ENCODE peak calls at places on chromosomes 6 and 20, in eight cellular contexts. H is breast epithelium, A is left ventricle myocardium inferior, U is foreskin keratinocyte, B is left lung, T is SJCRH30, M is psoas muscle, P is Peyer's patch. C is an unnamed sample. For H3K4me1, the result is how much of the 10 kb centered on the place peaks cover.

GRCh38 chr20:36105731-36106226 is 48.8 kb upstream of the EPB41L1 start:
- DNase-seq in H (no peak), A (no peak), U (no peak), B (peak), T (no peak), M (no peak), P (peak), C (no peak)

GRCh38 chr6:29502597-29502996 is 14.8 kb upstream of the MAS1L start:
- DNase-seq in H (no peak), A (no peak), U (peak), B (no peak), T (no peak), M (no peak), P (no peak), C (no peak)

GRCh38 chr6:19714415-19715165 is 122.6 kb upstream of the ID4 start:
- DNase-seq in H (no peak), A (no peak), U (no peak), B (no peak), T (no peak), M (no peak), P (no peak), C (no peak)

GRCh38 chr6:158060447-158061360 is 79.0 kb downstream of the SYNJ2 start:
- DNase-seq in H (peak), A (peak), U (peak), B (no peak), T (no peak), M (peak), P (peak), C (no peak)

GRCh38 chr6:108080010-108080780 is 5.7 kb upstream of the OSTM1 start:
- DNase-seq in H (no peak), A (no peak), U (peak), B (no peak), T (peak), M (no peak), P (no peak), C (no peak)

GRCh38 chr6:83615025-83615999 is 93.6 kb downstream of the SNAP91 start:
- DNase-seq in H (no peak), A (no peak), U (no peak), B (peak), T (no peak), M (no peak), P (no peak), C (no peak)

GRCh38 chr6:37713529-37714119 is 15.9 kb upstream of the MDGA1 start:
- DNase-seq in H (no peak), A (no peak), U (peak), B (no peak), T (no peak), M (no peak), P (no peak), C (no peak)

GRCh38 chr20:51811040-51811351 is 8.7 kb upstream of the SALL4 start:
- DNase-seq in H (no peak), A (no peak), U (no peak), B (no peak), T (no peak), M (no peak), P (no peak), C (no peak)

GRCh38 chr20:56328861-56329260 is 29.9 kb upstream of the FAM210B start:
- DNase-seq in H (no peak), A (no peak), U (no peak), B (no peak), T (peak), M (no peak), P (no peak), C (no peak)

GRCh38 chr6:131877999-131878789 is 70.4 kb downstream of the ENPP1 start:
- DNase-seq in H (no peak), A (no peak), U (no peak), B (no peak), T (no peak), M (no peak), P (no peak), C (no peak)

GRCh38 chr6:137423444-137424168 is 70.6 kb downstream of the OLIG3 start:
- DNase-seq in H (no peak), A (no peak), U (no peak), B (no peak), T (no peak), M (no peak), P (no peak), C (no peak)

GRCh38 chr6:140957334-140957733 is 1175.4 kb upstream of the GJE1 start:
- DNase-seq in H (no peak), A (no peak), U (no peak), B (no peak), T (no peak), M (no peak), P (no peak), C (no peak)

GRCh38 chr20:18727032-18727508 is 86.5 kb upstream of the SCP2D1 start:
- DNase-seq in H (no peak), A (no peak), U (no peak), B (no peak), T (no peak), M (no peak), P (peak), C (no peak)

GRCh38 chr6:47061631-47062300 is 19.6 kb upstream of the ADGRF1 start:
- DNase-seq in H (peak), A (no peak), U (no peak), B (no peak), T (no peak), M (no peak), P (no peak), C (no peak)

GRCh38 chr6:131651782-131652181 is 14.7 kb downstream of the ENPP3 start:
- DNase-seq in H (no peak), A (no peak), U (no peak), B (no peak), T (no peak), M (no peak), P (no peak), C (no peak)

GRCh38 chr20:56634735-56635422 is 5.8 kb downstream of the TFAP2C start:
- DNase-seq in H (no peak), A (no peak), U (no peak), B (no peak), T (no peak), M (no peak), P (no peak), C (no peak)

GRCh38 chr20:36929691-36930090 is 21.8 kb downstream of the SAMHD1 start:
- DNase-seq in H (no peak), A (no peak), U (no peak), B (no peak), T (no peak), M (no peak), P (no peak), C (no peak)

GRCh38 chr6:56652994-56653393 is 10.3 kb upstream of the DST start:
- DNase-seq in H (no peak), A (no peak), U (peak), B (no peak), T (no peak), M (no peak), P (no peak), C (no peak)

GRCh38 chr20:2151805-2152727 is 50.4 kb downstream of the STK35 start:
- DNase-seq in H (no peak), A (no peak), U (no peak), B (no peak), T (no peak), M (no peak), P (peak), C (no peak)

GRCh38 chr6:89298680-89299450 is 16.2 kb downstream of the GABRR2 start:
- DNase-seq in H (no peak), A (no peak), U (no peak), B (no peak), T (peak), M (no peak), P (no peak), C (peak)

GRCh38 chr6:69084746-69085335 is 449.8 kb downstream of the ADGRB3 start:
- DNase-seq in H (no peak), A (no peak), U (no peak), B (no peak), T (no peak), M (no peak), P (no peak), C (no peak)

GRCh38 chr20:24488800-24489175 is 19.4 kb downstream of the SYNDIG1 start:
- DNase-seq in H (no peak), A (no peak), U (no peak), B (no peak), T (no peak), M (no peak), P (no peak), C (no peak)

GRCh38 chr6:32195652-32195901 is 3.1 kb upstream of the GPSM3 start:
- DNase-seq in H (peak), A (peak), U (peak), B (peak), T (peak), M (peak), P (peak), C (peak)
- H3K4me1 ChIP-seq in H (under half), A (half or more), U (under half), B (half or more), T (under half), M (under half), P (under half), C (under half)

DNA sequence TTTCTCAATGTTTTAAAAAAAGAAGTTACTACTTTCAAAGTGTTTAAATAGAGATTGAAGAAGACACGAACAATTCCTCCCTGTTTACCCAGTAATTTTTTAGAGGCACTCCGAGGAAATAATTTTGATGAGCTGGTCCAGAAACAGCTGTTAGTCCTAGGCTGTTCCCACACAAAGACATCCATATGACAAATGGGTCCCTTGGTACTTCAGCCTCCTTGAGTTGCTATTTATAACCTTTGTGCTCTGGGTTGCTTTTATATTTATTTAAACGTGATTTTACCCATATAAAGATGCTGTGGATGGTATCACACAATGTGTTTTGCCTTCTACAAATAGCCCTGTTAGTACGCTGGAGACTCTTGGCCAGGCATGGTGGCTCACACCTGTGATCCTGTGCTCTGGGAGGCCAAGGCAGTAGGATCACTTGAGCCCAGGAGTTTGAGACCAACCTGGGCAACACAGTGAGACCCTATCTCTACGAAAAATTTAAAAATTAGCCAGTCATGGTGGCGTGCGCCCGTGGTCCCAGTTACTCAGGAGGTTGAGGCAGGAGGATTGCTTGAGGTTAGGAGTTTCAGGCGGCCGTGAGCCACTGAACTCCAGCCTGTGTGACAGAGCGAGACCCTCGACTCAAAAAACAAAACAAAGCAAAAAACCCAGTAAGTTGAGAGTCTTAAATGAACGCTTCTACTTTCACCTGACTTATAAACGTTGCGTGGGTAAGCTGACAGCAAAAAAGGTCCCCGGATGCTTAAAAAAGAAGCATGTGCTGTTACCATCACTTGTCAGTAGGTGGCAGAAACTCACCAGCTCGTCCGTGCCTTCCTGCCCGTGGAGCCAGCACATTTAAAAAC is 56.9 kb upstream of the ARMH2 start:
- DNase-seq in H (no peak), A (peak), U (no peak), B (no peak), T (peak), M (peak), P (no peak), C (no peak)
- H3K4me1 ChIP-seq in H (under half), A (under half), U (under half), B (under half), T (under half), M (under half), P (under half), C (under half)

DNA sequence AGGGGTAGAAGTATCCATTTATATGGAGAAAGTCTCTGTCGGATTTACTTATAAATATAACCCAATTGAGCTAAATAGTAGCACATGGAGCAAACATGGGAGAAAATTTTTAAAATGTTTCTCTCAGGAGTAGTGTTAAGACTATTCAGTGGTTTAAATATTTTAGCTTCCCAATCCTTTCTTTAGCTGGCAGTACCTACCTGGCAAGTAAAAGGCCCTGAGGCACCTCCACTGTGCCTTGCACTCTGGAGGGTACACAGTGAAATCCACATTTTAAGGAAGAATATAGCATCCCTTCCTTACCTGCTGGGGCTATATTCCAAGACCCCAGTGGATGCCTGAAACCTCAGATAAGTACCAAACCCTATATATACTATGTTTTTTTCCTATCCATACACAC is 124.2 kb downstream of the KLHL32 start:
- DNase-seq in H (no peak), A (no peak), U (no peak), B (no peak), T (no peak), M (no peak), P (no peak), C (no peak)
- H3K4me1 ChIP-seq in H (under half), A (under half), U (under half), B (under half), T (under half), M (under half), P (under half), C (under half)

DNA sequence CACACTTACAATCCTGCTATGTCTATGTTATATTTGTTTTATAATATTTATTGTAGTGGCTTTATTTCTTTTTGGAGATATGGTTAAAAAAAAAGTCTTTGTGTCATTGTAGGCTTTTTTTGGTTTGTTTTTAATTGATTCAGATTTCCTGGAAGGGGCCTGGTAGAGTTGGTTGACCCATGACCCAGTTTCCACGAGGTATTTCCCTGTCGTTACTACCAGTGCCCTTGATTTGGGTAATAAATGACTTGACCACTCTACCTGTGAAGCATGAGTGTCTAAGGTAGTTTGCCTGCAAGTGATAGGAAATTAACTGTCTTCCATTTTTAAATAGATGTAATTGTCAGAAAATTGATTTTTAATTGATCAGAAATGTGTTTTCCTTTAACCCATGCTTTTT is 121.0 kb downstream of the JARID2 start:
- DNase-seq in H (no peak), A (no peak), U (no peak), B (no peak), T (no peak), M (no peak), P (no peak), C (no peak)
- H3K4me1 ChIP-seq in H (under half), A (half or more), U (under half), B (half or more), T (under half), M (half or more), P (under half), C (half or more)

GRCh38 chr6:14716499-14717146 is 529.2 kb upstream of the JARID2 start:
- DNase-seq in H (no peak), A (no peak), U (peak), B (no peak), T (no peak), M (no peak), P (no peak), C (no peak)
- H3K4me1 ChIP-seq in H (under half), A (half or more), U (under half), B (under half), T (under half), M (under half), P (under half), C (under half)

GRCh38 chr6:53059648-53060589 is 5.3 kb upstream of the FBXO9 start:
- DNase-seq in H (no peak), A (no peak), U (no peak), B (no peak), T (no peak), M (no peak), P (no peak), C (no peak)

GRCh38 chr6:53058388-53058890 is 6.8 kb upstream of the FBXO9 start:
- DNase-seq in H (no peak), A (no peak), U (no peak), B (no peak), T (no peak), M (no peak), P (no peak), C (no peak)

GRCh38 chr6:53054532-53054931 is 10.7 kb upstream of the FBXO9 start:
- DNase-seq in H (no peak), A (no peak), U (no peak), B (no peak), T (no peak), M (no peak), P (no peak), C (no peak)

GRCh38 chr6:53055873-53056272 is 9.3 kb upstream of the FBXO9 start:
- DNase-seq in H (no peak), A (no peak), U (no peak), B (no peak), T (no peak), M (no peak), P (no peak), C (no peak)

GRCh38 chr6:53056273-53056672 is 8.9 kb upstream of the FBXO9 start:
- DNase-seq in H (no peak), A (no peak), U (no peak), B (no peak), T (no peak), M (no peak), P (no peak), C (no peak)
- H3K4me1 ChIP-seq in H (under half), A (half or more), U (under half), B (under half), T (under half), M (under half), P (under half), C (half or more)

GRCh38 chr6:35484921-35485392 is 11.9 kb downstream of the TEAD3 start:
- DNase-seq in H (no peak), A (no peak), U (no peak), B (no peak), T (no peak), M (peak), P (no peak), C (no peak)
- H3K4me1 ChIP-seq in H (under half), A (half or more), U (under half), B (under half), T (half or more), M (under half), P (under half), C (under half)

DNA sequence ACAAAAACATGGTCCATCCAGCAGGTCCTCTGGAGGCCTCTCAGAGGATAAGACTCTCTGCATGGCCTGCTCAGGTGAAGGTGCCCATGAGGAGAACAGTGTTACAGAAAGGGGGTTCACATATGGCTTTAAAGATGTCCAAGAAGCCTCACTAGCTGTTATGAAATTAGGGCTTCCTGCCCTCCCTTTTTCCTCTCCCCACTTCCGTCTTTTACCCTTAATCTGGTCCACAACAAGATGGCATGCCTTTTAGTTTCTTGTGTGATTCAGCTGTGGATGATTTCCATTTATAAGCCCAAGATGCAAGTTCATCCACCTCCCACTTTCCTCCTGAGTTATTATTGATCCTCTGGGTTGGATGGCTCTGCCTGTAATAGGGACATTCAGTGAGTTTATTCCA is 14.0 kb downstream of the GCNT2 start:
- DNase-seq in H (no peak), A (no peak), U (no peak), B (no peak), T (no peak), M (no peak), P (no peak), C (no peak)
- H3K4me1 ChIP-seq in H (under half), A (under half), U (under half), B (half or more), T (under half), M (under half), P (under half), C (under half)

DNA sequence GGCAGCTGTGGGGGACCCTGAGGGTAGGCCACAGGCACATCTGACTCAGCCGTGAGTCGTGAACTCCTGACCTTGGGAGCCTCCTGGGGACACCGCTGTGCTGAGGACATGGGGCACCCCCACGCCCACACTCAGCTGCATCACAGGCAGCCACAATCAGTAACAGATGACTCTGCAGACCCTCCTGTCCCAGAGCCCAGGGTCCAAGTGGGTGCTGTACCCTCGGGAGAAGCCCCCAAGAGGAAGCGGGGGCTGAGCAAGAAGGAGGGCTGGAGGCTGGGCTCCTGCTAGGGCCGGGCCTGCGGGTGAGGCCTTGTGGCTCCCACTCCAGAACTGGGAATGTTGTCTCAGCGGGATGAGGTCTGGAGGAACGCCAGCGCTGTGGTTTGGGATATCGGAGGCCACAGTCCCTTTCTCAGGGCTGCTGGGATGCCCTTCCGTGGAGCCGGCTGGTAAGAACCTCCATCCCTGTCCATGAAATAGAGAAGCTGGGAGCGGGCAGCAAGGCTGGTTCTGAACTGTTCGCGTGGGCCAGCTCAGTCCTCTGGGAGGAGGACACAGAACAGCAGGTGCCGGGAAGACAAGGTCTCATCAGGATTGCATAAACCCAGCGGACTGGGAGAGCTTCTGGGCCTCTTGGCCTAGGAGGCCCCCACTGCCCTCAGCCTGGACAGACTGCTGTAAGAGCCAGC is 3.1 kb upstream of the LAMA5 start:
- DNase-seq in H (no peak), A (no peak), U (no peak), B (no peak), T (peak), M (no peak), P (no peak), C (no peak)
- H3K4me1 ChIP-seq in H (under half), A (half or more), U (under half), B (half or more), T (half or more), M (under half), P (under half), C (half or more)

DNA sequence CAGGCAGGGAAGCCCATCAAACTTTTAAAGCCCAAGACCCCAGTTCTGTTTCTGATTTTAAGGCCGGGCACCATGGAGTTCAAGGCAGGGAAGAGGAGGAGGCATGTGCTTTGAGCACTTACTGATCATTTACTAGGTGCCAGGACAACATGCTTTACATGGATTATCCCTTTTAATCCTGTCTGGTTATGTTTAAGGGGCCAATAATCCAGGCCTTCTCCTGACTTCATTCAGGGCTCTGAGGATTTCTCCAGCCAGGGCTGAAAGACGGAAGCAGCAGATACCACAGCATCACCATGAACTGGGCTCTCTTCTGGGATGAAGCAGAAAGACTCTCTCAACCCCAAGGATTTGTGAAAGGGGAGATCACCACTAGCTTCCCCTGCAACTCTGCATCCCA is 4.1 kb downstream of the CCND3 start:
- DNase-seq in H (no peak), A (no peak), U (no peak), B (no peak), T (no peak), M (no peak), P (no peak), C (no peak)
- H3K4me1 ChIP-seq in H (under half), A (half or more), U (under half), B (half or more), T (under half), M (under half), P (under half), C (half or more)